ENCODE peak calls at places on chromosomes 16 and 17, in five cellular contexts. One of them, this sample, is unnamed.

GRCh38 chr17:7673239-7673638 is 14.1 kb downstream of the TP53 start:
- DNase-seq in kidney: no peak
- DNase-seq in HT-29: peak
- DNase-seq in NCI-H1417: peak
- DNase-seq in HAP-1: no peak
- DNase-seq in this sample: peak

GRCh38 chr17:45222273-45222993 is 748 bp downstream of the FMNL1 start:
- DNase-seq in HT-29: no peak
- DNase-seq in kidney: no peak
- DNase-seq in NCI-H1417: no peak
- DNase-seq in HAP-1: no peak
- DNase-seq in this sample: no peak

GRCh38 chr16:76265434-76266045 is 11.7 kb upstream of the CNTNAP4 start:
- DNase-seq in kidney: no peak
- DNase-seq in HT-29: peak
- DNase-seq in NCI-H1417: peak
- DNase-seq in HAP-1: peak
- DNase-seq in this sample: peak

GRCh38 chr17:10729334-10730193 is at the start of gene TMEM220:
- DNase-seq in HT-29: no peak
- DNase-seq in kidney: peak
- DNase-seq in NCI-H1417: no peak
- DNase-seq in HAP-1: peak
- DNase-seq in this sample: peak

GRCh38 chr17:34306466-34306865 is 12.8 kb upstream of the CCL8 start:
- DNase-seq in HT-29: peak
- DNase-seq in kidney: no peak
- DNase-seq in NCI-H1417: no peak
- DNase-seq in HAP-1: peak
- DNase-seq in this sample: no peak

GRCh38 chr17:42843358-42843934 is 934 bp upstream of the AOC2 start:
- DNase-seq in NCI-H1417: peak
- DNase-seq in kidney: no peak
- DNase-seq in HT-29: peak
- DNase-seq in HAP-1: peak
- DNase-seq in this sample: peak

GRCh38 chr16:14289692-14290340 is 218.7 kb downstream of the MRTFB start:
- DNase-seq in kidney: no peak
- DNase-seq in HAP-1: peak
- DNase-seq in HT-29: peak
- DNase-seq in NCI-H1417: peak
- DNase-seq in this sample: no peak

GRCh38 chr17:72683506-72684404 is 408.7 kb downstream of the SLC39A11 start:
- DNase-seq in HAP-1: no peak
- DNase-seq in kidney: no peak
- DNase-seq in NCI-H1417: peak
- DNase-seq in HT-29: peak
- DNase-seq in this sample: peak

GRCh38 chr16:3578610-3579551 is 1.7 kb upstream of the NLRC3 start:
- DNase-seq in NCI-H1417: no peak
- DNase-seq in HAP-1: no peak
- DNase-seq in kidney: peak
- DNase-seq in HT-29: no peak
- DNase-seq in this sample: no peak

GRCh38 chr17:49067163-49067562 is 65.4 kb upstream of the B4GALNT2 start:
- DNase-seq in NCI-H1417: no peak
- DNase-seq in HT-29: no peak
- DNase-seq in HAP-1: no peak
- DNase-seq in kidney: no peak
- DNase-seq in this sample: no peak

GRCh38 chr16:14445935-14446715 is 183.9 kb downstream of the PARN start:
- DNase-seq in NCI-H1417: no peak
- DNase-seq in HAP-1: no peak
- DNase-seq in HT-29: no peak
- DNase-seq in kidney: no peak
- DNase-seq in this sample: no peak

GRCh38 chr17:43732961-43733360 is 25.6 kb downstream of the SOST start:
- DNase-seq in HT-29: no peak
- DNase-seq in kidney: no peak
- DNase-seq in NCI-H1417: no peak
- DNase-seq in HAP-1: no peak
- DNase-seq in this sample: no peak

GRCh38 chr16:22210854-22211253 is 4.8 kb downstream of the EEF2K start:
- DNase-seq in HT-29: no peak
- DNase-seq in HAP-1: no peak
- DNase-seq in kidney: no peak
- DNase-seq in NCI-H1417: no peak
- DNase-seq in this sample: no peak

GRCh38 chr17:56890906-56891674 is 22.8 kb downstream of the TRIM25 start:
- DNase-seq in kidney: no peak
- DNase-seq in HAP-1: no peak
- DNase-seq in NCI-H1417: no peak
- DNase-seq in HT-29: no peak
- DNase-seq in this sample: no peak

GRCh38 chr16:88424536-88425230 is 28.4 kb upstream of the ZFPM1 start:
- DNase-seq in NCI-H1417: no peak
- DNase-seq in HAP-1: no peak
- DNase-seq in kidney: no peak
- DNase-seq in HT-29: no peak
- DNase-seq in this sample: no peak

GRCh38 chr17:37191219-37191618 is 184.6 kb upstream of the C17orf78 start:
- DNase-seq in HAP-1: no peak
- DNase-seq in kidney: no peak
- DNase-seq in HT-29: no peak
- DNase-seq in NCI-H1417: no peak
- DNase-seq in this sample: no peak

GRCh38 chr16:83011939-83012338 is 385.2 kb downstream of the CDH13 start:
- DNase-seq in kidney: no peak
- DNase-seq in HT-29: no peak
- DNase-seq in NCI-H1417: no peak
- DNase-seq in HAP-1: no peak
- DNase-seq in this sample: no peak

GRCh38 chr16:88536971-88537751 is 33.0 kb upstream of the ZC3H18 start:
- DNase-seq in HT-29: no peak
- DNase-seq in NCI-H1417: no peak
- DNase-seq in HAP-1: no peak
- DNase-seq in kidney: peak
- DNase-seq in this sample: no peak

GRCh38 chr16:31177136-31177535 is 2.8 kb upstream of the FUS start:
- DNase-seq in HAP-1: no peak
- DNase-seq in NCI-H1417: peak
- DNase-seq in HT-29: no peak
- DNase-seq in kidney: no peak
- DNase-seq in this sample: no peak

GRCh38 chr16:88759245-88759975 is 25.6 kb downstream of the PIEZO1 start:
- DNase-seq in HAP-1: no peak
- DNase-seq in NCI-H1417: no peak
- DNase-seq in HT-29: no peak
- DNase-seq in kidney: no peak
- DNase-seq in this sample: no peak

GRCh38 chr17:65527857-65528591 is 33.4 kb downstream of the AXIN2 start:
- DNase-seq in kidney: no peak
- DNase-seq in NCI-H1417: no peak
- DNase-seq in HAP-1: no peak
- DNase-seq in HT-29: no peak
- DNase-seq in this sample: no peak

GRCh38 chr17:62995377-62995885 is 29.4 kb downstream of the TANC2 start:
- DNase-seq in NCI-H1417: no peak
- DNase-seq in HT-29: peak
- DNase-seq in kidney: no peak
- DNase-seq in HAP-1: peak
- DNase-seq in this sample: peak